ENCODE peak calls at places on chromosomes 7 and 10, in ten cellular contexts. H, J, R, Z, E, B, X, N, K and C are unnamed samples.

GRCh38 chr10:99917963-99918825 is 91.6 kb downstream of the DNMBP start:
- DNase-seq in H (no peak), J (no peak), R (peak), Z (peak), E (no peak), B (no peak), X (no peak), N (peak), K (peak), C (no peak)

GRCh38 chr7:147436718-147437117 is 1153.8 kb upstream of the C7orf33 start:
- DNase-seq in H (no peak), J (no peak), R (no peak), Z (no peak), E (no peak), B (no peak), X (no peak), N (no peak), K (no peak), C (no peak)

GRCh38 chr10:4102802-4103344 is 317.9 kb upstream of the KLF6 start:
- DNase-seq in H (no peak), J (no peak), R (no peak), Z (no peak), E (no peak), B (no peak), X (no peak), N (peak), K (no peak), C (no peak)

GRCh38 chr7:147937428-147937827 is 653.1 kb upstream of the C7orf33 start:
- DNase-seq in H (no peak), J (no peak), R (no peak), Z (no peak), E (no peak), B (no peak), X (no peak), N (no peak), K (no peak), C (no peak)

GRCh38 chr10:70956029-70956759 is 67.8 kb upstream of the PCBD1 start:
- DNase-seq in H (no peak), J (no peak), R (peak), Z (no peak), E (no peak), B (no peak), X (no peak), N (no peak), K (no peak), C (no peak)

GRCh38 chr7:136998495-136998894 is 130.0 kb downstream of the CHRM2 start:
- DNase-seq in H (no peak), J (no peak), R (no peak), Z (no peak), E (no peak), B (no peak), X (no peak), N (no peak), K (no peak), C (no peak)

GRCh38 chr10:72242675-72243074 is 26.6 kb upstream of the ASCC1 start:
- DNase-seq in H (peak), J (no peak), R (peak), Z (no peak), E (no peak), B (no peak), X (peak), N (peak), K (peak), C (no peak)

GRCh38 chr7:77989981-77990566 is 191.5 kb downstream of the PHTF2 start:
- DNase-seq in H (no peak), J (no peak), R (no peak), Z (peak), E (no peak), B (no peak), X (no peak), N (no peak), K (peak), C (no peak)

GRCh38 chr7:44977956-44978355 is 859 bp downstream of the MYO1G start:
- DNase-seq in H (no peak), J (no peak), R (peak), Z (no peak), E (no peak), B (no peak), X (no peak), N (no peak), K (peak), C (no peak)
- TF ChIP-seq POLR2A in H (no peak), J (no peak), R (no peak), Z (no peak), E (no peak), B (no peak), X (no peak), N (no peak), K (no peak), C (no peak)

DNA sequence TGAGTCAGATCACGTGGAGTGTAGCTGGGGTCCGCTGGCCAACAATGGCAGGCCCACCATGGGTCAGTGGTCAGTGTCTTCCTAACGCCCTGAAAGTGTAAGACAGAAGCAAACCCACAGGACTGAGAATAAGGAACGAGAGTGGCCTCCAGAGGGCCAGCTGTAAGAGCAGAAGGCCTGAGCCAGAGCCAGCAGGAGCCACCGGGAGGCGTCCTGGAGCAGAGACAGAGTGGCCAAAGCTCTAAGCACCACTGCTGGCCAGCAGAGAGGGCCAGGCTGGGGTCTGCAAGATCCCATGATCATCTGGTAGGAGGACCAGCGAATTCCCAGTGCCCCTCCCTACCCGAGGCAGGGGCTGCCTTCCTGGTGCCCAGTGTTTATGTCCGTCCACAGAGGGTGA is 9.2 kb downstream of the CCDC201 start:
- DNase-seq in H (no peak), J (no peak), R (no peak), Z (peak), E (no peak), B (no peak), X (no peak), N (no peak), K (no peak), C (no peak)
- TF ChIP-seq CTCF in H (no peak), J (peak), R (no peak), Z (peak), E (no peak), B (no peak), X (no peak), N (peak), K (no peak), C (no peak)

GRCh38 chr7:55021053-55021452 is 2.2 kb downstream of the EGFR start:
- DNase-seq in H (no peak), J (no peak), R (no peak), Z (no peak), E (peak), B (no peak), X (no peak), N (no peak), K (no peak), C (no peak)
- H3K27ac ChIP-seq in H (peak), J (no peak), R (peak), Z (no peak), E (peak), B (peak), X (peak), N (no peak), K (peak), C (peak)

GRCh38 chr7:969403-969802 is 5.9 kb downstream of the COX19 start:
- DNase-seq in H (no peak), J (no peak), R (no peak), Z (no peak), E (peak), B (no peak), X (no peak), N (no peak), K (no peak), C (no peak)

GRCh38 chr7:966291-967069 is 8.9 kb downstream of the COX19 start:
- DNase-seq in H (no peak), J (no peak), R (no peak), Z (no peak), E (no peak), B (no peak), X (no peak), N (no peak), K (no peak), C (no peak)

GRCh38 chr7:964401-965231 is 10.1 kb upstream of the ADAP1 start:
- DNase-seq in H (no peak), J (no peak), R (peak), Z (no peak), E (peak), B (no peak), X (no peak), N (no peak), K (no peak), C (no peak)

GRCh38 chr7:968205-968754 is 7.1 kb downstream of the COX19 start:
- DNase-seq in H (no peak), J (no peak), R (no peak), Z (no peak), E (peak), B (no peak), X (no peak), N (no peak), K (no peak), C (no peak)

GRCh38 chr7:967361-968082 is 7.8 kb downstream of the COX19 start:
- DNase-seq in H (no peak), J (no peak), R (no peak), Z (no peak), E (peak), B (no peak), X (no peak), N (no peak), K (no peak), C (no peak)
- TF ChIP-seq POLR2A in H (no peak), J (no peak), R (no peak), Z (no peak), E (no peak), B (no peak), X (no peak), N (no peak), K (no peak), C (no peak)

GRCh38 chr10:8052970-8053445 is 1.5 kb upstream of the GATA3 start:
- DNase-seq in H (no peak), J (no peak), R (no peak), Z (no peak), E (no peak), B (no peak), X (no peak), N (no peak), K (no peak), C (no peak)

GRCh38 chr10:8054498-8055407 is at the start of gene GATA3:
- DNase-seq in H (no peak), J (no peak), R (peak), Z (peak), E (peak), B (peak), X (no peak), N (peak), K (peak), C (no peak)

GRCh38 chr10:8054243-8054497 is 318 bp upstream of the GATA3 start:
- DNase-seq in H (no peak), J (no peak), R (no peak), Z (peak), E (no peak), B (peak), X (no peak), N (no peak), K (no peak), C (no peak)

GRCh38 chr10:8052344-8052969 is 2.0 kb upstream of the GATA3 start:
- DNase-seq in H (no peak), J (no peak), R (no peak), Z (no peak), E (peak), B (no peak), X (no peak), N (peak), K (no peak), C (no peak)

GRCh38 chr10:8053446-8054242 is 844 bp upstream of the GATA3 start:
- DNase-seq in H (peak), J (peak), R (peak), Z (peak), E (peak), B (peak), X (no peak), N (peak), K (peak), C (no peak)
- TF ChIP-seq CTCF in H (peak), J (peak), R (no peak), Z (peak), E (peak), B (peak), X (peak), N (peak), K (peak), C (peak)

DNA sequence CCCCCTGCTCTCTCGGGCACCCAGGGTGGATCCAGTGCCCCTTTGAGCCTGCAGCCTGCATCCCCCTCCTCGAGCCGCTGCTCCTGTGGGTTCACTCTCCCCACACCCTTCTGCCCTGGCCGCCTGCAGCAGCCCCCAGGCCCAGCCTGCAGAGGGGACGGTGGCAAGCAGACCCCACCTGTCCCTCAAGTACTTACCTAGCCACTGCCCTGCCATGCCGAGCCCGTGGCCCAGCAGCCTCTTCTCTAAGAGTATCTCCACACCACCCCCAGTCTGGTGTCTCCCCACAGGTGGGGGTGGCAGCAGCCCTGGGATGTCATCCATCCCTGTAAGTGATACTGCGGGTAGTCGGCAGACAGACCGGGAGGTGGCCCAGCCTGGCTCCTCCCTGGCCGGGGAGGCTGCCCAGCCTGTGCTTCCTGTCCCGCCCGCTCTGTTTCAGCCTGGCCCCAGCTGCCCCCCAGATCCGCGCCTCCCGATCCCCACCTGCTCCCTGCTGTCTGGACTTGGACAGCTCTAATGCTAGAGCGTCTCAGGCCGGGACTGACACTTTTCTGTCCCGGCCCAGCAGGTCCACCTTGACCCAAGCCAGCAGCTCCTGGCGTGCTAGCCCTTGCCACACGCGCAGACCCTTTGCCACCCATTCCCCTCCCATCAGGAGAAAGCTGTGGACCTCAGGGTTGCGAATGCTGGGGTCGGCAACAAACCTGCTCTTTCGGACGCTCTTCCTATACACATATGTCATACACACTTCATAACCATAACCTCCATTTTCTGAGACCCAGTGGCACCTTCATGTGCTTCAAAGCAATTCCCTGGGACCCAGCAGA is 25.0 kb downstream of the YKT6 start:
- DNase-seq in H (no peak), J (no peak), R (no peak), Z (no peak), E (peak), B (no peak), X (no peak), N (no peak), K (no peak), C (no peak)
- H3K27ac ChIP-seq in H (no peak), J (no peak), R (no peak), Z (no peak), E (no peak), B (no peak), X (no peak), N (no peak), K (no peak), C (no peak)

GRCh38 chr7:68875857-68876256 is 722.4 kb upstream of the AUTS2 start:
- DNase-seq in H (no peak), J (no peak), R (no peak), Z (no peak), E (no peak), B (no peak), X (no peak), N (no peak), K (no peak), C (no peak)

GRCh38 chr7:68868975-68869374 is 729.3 kb upstream of the AUTS2 start:
- DNase-seq in H (no peak), J (no peak), R (no peak), Z (no peak), E (no peak), B (no peak), X (no peak), N (no peak), K (no peak), C (no peak)

GRCh38 chr7:68873616-68874015 is 724.7 kb upstream of the AUTS2 start:
- DNase-seq in H (no peak), J (no peak), R (no peak), Z (no peak), E (no peak), B (no peak), X (no peak), N (no peak), K (no peak), C (no peak)
- TF ChIP-seq POLR2A in H (no peak), J (no peak), R (no peak), Z (no peak), E (no peak), B (no peak), X (no peak), N (no peak), K (no peak), C (no peak)

GRCh38 chr10:17801507-17801906 is 7.6 kb upstream of the MRC1 start:
- DNase-seq in H (no peak), J (no peak), R (no peak), Z (no peak), E (no peak), B (no peak), X (no peak), N (no peak), K (no peak), C (no peak)
- TF ChIP-seq CTCF in H (no peak), J (no peak), R (no peak), Z (no peak), E (no peak), B (no peak), X (no peak), N (no peak), K (no peak), C (no peak)

GRCh38 chr10:46018453-46019169 is 11.8 kb downstream of the NCOA4 start:
- DNase-seq in H (no peak), J (no peak), R (no peak), Z (no peak), E (no peak), B (no peak), X (no peak), N (peak), K (no peak), C (no peak)
- H3K27ac ChIP-seq in H (peak), J (no peak), R (peak), Z (no peak), E (peak), B (no peak), X (peak), N (peak), K (peak), C (no peak)

DNA sequence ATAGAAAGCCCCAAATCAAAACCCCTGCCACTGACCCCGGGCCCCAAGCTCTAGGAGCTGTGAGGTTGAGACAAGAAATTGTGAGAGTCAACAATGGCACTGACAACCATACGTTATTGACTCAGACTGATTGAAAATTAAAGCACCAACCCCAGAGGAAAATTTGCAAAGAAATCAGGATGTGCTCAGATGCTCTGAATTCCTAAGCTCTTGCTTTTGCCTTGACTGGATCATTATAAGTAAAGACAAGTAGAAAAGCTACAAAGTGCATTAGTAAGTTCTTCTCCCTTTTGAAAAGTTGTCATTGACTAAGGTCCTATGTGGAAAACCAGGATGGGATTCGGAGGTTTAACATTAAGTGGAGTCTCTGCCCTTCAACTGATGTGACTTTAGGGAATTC is 130.2 kb downstream of the SAMD9 start:
- DNase-seq in H (no peak), J (no peak), R (no peak), Z (no peak), E (no peak), B (no peak), X (no peak), N (no peak), K (no peak), C (no peak)
- TF ChIP-seq POLR2A in H (no peak), J (no peak), R (no peak), Z (no peak), E (no peak), B (no peak), X (no peak), N (no peak), K (no peak), C (no peak)